ENCODE peak calls at places on chromosomes 6 and 20, in five cellular contexts. K, G, D, Y and A are unnamed samples.

GRCh38 chr6:27311806-27312145 is 297 bp downstream of the POM121L2 start:
- DNase-seq in Y (no peak), G (no peak), D (no peak), K (no peak), A (no peak)

GRCh38 chr6:84967389-84967788 is 203.0 kb upstream of the TBX18 start:
- DNase-seq in K (peak; percentile 35), G (peak; percentile 42), Y (no peak), D (no peak), A (peak; percentile 15)

GRCh38 chr6:107713214-107713962 is 110.7 kb downstream of the SCML4 start:
- DNase-seq in K (no peak), G (no peak), D (no peak), Y (no peak), A (no peak)

GRCh38 chr6:27545271-27546046 is 72.6 kb upstream of the ZNF184 start:
- DNase-seq in D (peak; percentile 11), Y (no peak), K (peak; percentile 90), G (no peak), A (peak; percentile 97)

GRCh38 chr6:89989742-89990141 is 95.5 kb downstream of the GJA10 start:
- DNase-seq in K (peak; percentile 55), D (no peak), Y (no peak), G (no peak), A (no peak)

GRCh38 chr6:75735491-75736186 is 13.4 kb upstream of the MYO6 start:
- DNase-seq in Y (no peak), G (peak; percentile 8), D (no peak), K (peak; percentile 29), A (no peak)

GRCh38 chr20:11891827-11892521 is 25.7 kb upstream of the BTBD3 start:
- DNase-seq in G (peak; percentile 79), D (no peak), K (peak; percentile 63), Y (no peak), A (no peak)

GRCh38 chr6:110816677-110817076 is 1.4 kb upstream of the CDK19 start:
- DNase-seq in Y (no peak), D (no peak), K (no peak), G (no peak), A (no peak)

GRCh38 chr6:25612666-25613065 is 39.3 kb upstream of the SCGN start:
- DNase-seq in G (no peak), D (no peak), Y (no peak), K (no peak), A (no peak)

GRCh38 chr20:44746367-44747165 is 901 bp downstream of the KCNK15 start:
- DNase-seq in D (no peak), G (peak; percentile 89), Y (no peak), K (no peak), A (no peak)

GRCh38 chr20:1247689-1248088 is 18.4 kb upstream of the SNPH start:
- DNase-seq in D (no peak), G (no peak), Y (no peak), K (no peak), A (no peak)

GRCh38 chr20:25987073-25987927 is 290.6 kb upstream of the ZNF337 start:
- DNase-seq in K (peak; percentile 18), G (no peak), Y (peak; percentile 83), D (peak; percentile 24), A (peak; percentile 2)

GRCh38 chr6:33073431-33073871 is at the start of gene HLA-DPA1:
- DNase-seq in D (peak; percentile 34), G (no peak), K (peak; percentile 24), Y (peak; percentile 73), A (no peak)

GRCh38 chr6:36621371-36621855 is 27.3 kb downstream of the SRSF3 start:
- DNase-seq in G (no peak), D (no peak), Y (peak; percentile 55), K (no peak), A (no peak)

GRCh38 chr6:153092082-153093013 is 38.7 kb downstream of the RGS17 start:
- DNase-seq in K (peak; percentile 56), D (no peak), G (no peak), Y (no peak), A (no peak)

GRCh38 chr6:37576336-37576737 is 76.6 kb upstream of the CCDC167 start:
- DNase-seq in G (no peak), K (peak; percentile 85), Y (no peak), D (no peak), A (peak; percentile 78)

GRCh38 chr6:41846666-41847237 is 48.4 kb downstream of the USP49 start:
- DNase-seq in D (peak; percentile 39), K (peak; percentile 95), Y (peak; percentile 68), G (peak; percentile 65), A (peak; percentile 84)

GRCh38 chr6:99995916-99996315 is 1.9 kb upstream of the MCHR2 start:
- DNase-seq in Y (no peak), K (no peak), G (no peak), D (no peak), A (no peak)

GRCh38 chr6:28587011-28587745 is 61.5 kb downstream of the GPX5 start:
- DNase-seq in G (peak; percentile 44), D (no peak), K (peak; percentile 45), Y (peak; percentile 83), A (no peak)

GRCh38 chr20:41370176-41370575 is 3.6 kb upstream of the EMILIN3 start:
- DNase-seq in Y (no peak), D (no peak), G (no peak), K (no peak), A (no peak)

GRCh38 chr20:64065062-64065972 is 2.3 kb downstream of the TCEA2 start:
- DNase-seq in K (no peak), D (no peak), Y (no peak), G (no peak), A (no peak)

GRCh38 chr20:34891166-34892062 is 15.0 kb downstream of the ACSS2 start:
- DNase-seq in K (peak; percentile 71), Y (no peak), D (no peak), G (no peak), A (peak; percentile 70)

GRCh38 chr20:24980321-24981053 is 12.1 kb downstream of the APMAP start:
- DNase-seq in Y (no peak), G (no peak), K (no peak), D (no peak), A (no peak)

GRCh38 chr6:20511858-20512257 is 22.4 kb upstream of the CDKAL1 start:
- DNase-seq in K (no peak), D (no peak), G (no peak), Y (no peak), A (no peak)

GRCh38 chr6:94902974-94903628 is 674.2 kb upstream of the MANEA start:
- DNase-seq in Y (no peak), K (no peak), D (no peak), G (no peak), A (no peak)

GRCh38 chr6:6685249-6685667 is 96.7 kb downstream of the LY86 start:
- DNase-seq in D (no peak), G (no peak), K (no peak), Y (no peak), A (no peak)

GRCh38 chr6:20943922-20944321 is 409.7 kb downstream of the CDKAL1 start:
- DNase-seq in G (no peak), K (no peak), Y (no peak), D (no peak), A (no peak)

GRCh38 chr6:82365011-82365751 is 1.6 kb downstream of the TPBG start:
- DNase-seq in D (peak; percentile 6), G (peak; percentile 94), K (no peak), Y (no peak), A (no peak)

GRCh38 chr20:17558154-17558940 is 11.5 kb upstream of the DSTN start:
- DNase-seq in D (no peak), G (peak; percentile 76), K (peak; percentile 91), Y (peak; percentile 66), A (peak; percentile 96)

GRCh38 chr6:130680118-130680517 is 147.1 kb upstream of the SMLR1 start:
- DNase-seq in Y (no peak), G (no peak), D (no peak), K (no peak), A (no peak)

GRCh38 chr6:14655201-14655988 is 537.8 kb downstream of the CD83 start:
- DNase-seq in K (no peak), D (no peak), Y (no peak), G (no peak), A (no peak)